ENCODE peak calls at places on chromosome 22, in six cellular contexts. One of them, this sample, is unnamed.
A peak's percentile ranks its signal among the peaks of the same experiment; 100 is the strongest.

GRCh38 chr22:31291716-31292644 is at the start of gene PIK3IP1:
- DNase-seq in A549: peak; percentile 79
- DNase-seq in IMR-90: peak; percentile 91
- DNase-seq in HepG2: peak; percentile 77
- DNase-seq in prostate gland: peak; percentile 91
- DNase-seq in Peyer's patch: peak; percentile 88
- DNase-seq in this sample: peak; percentile 50

GRCh38 chr22:25027959-25028840 is 75.7 kb downstream of the KIAA1671 start:
- DNase-seq in A549: peak; percentile 59
- DNase-seq in IMR-90: no peak
- DNase-seq in HepG2: no peak
- DNase-seq in prostate gland: no peak
- DNase-seq in Peyer's patch: peak; percentile 66
- DNase-seq in this sample: no peak

GRCh38 chr22:47602732-47603131 is 840.3 kb downstream of the TBC1D22A start:
- DNase-seq in A549: no peak
- DNase-seq in IMR-90: no peak
- DNase-seq in HepG2: no peak
- DNase-seq in prostate gland: no peak
- DNase-seq in Peyer's patch: no peak
- DNase-seq in this sample: no peak

GRCh38 chr22:48704335-48704734 is 1123.3 kb downstream of the BRD1 start:
- DNase-seq in A549: no peak
- DNase-seq in IMR-90: no peak
- DNase-seq in HepG2: no peak
- DNase-seq in prostate gland: no peak
- DNase-seq in Peyer's patch: peak; percentile 26
- DNase-seq in this sample: no peak

GRCh38 chr22:29503811-29504372 is 23.9 kb downstream of the NEFH start:
- DNase-seq in A549: peak; percentile 45
- DNase-seq in IMR-90: peak; percentile 79
- DNase-seq in HepG2: no peak
- DNase-seq in prostate gland: peak; percentile 39
- DNase-seq in Peyer's patch: no peak
- DNase-seq in this sample: no peak

GRCh38 chr22:22928666-22929380 is 41.2 kb downstream of the IGLL5 start:
- DNase-seq in A549: no peak
- DNase-seq in IMR-90: peak; percentile 16
- DNase-seq in HepG2: no peak
- DNase-seq in prostate gland: no peak
- DNase-seq in Peyer's patch: no peak
- DNase-seq in this sample: peak; percentile 19

GRCh38 chr22:50045211-50046018 is 12.7 kb downstream of the TTLL8 start:
- DNase-seq in A549: no peak
- DNase-seq in IMR-90: no peak
- DNase-seq in HepG2: no peak
- DNase-seq in prostate gland: no peak
- DNase-seq in Peyer's patch: no peak
- DNase-seq in this sample: no peak

GRCh38 chr22:24514241-24515024 is 19.3 kb downstream of the UPB1 start:
- DNase-seq in A549: no peak
- DNase-seq in IMR-90: no peak
- DNase-seq in HepG2: peak; percentile 76
- DNase-seq in prostate gland: no peak
- DNase-seq in Peyer's patch: peak; percentile 62
- DNase-seq in this sample: no peak

GRCh38 chr22:31343235-31344191 is 2.6 kb downstream of the PATZ1 start:
- DNase-seq in A549: no peak
- DNase-seq in IMR-90: peak; percentile 26
- DNase-seq in HepG2: no peak
- DNase-seq in prostate gland: peak; percentile 89
- DNase-seq in Peyer's patch: peak; percentile 72
- DNase-seq in this sample: no peak

GRCh38 chr22:37165940-37166674 is 16.4 kb upstream of the IL2RB start:
- DNase-seq in A549: no peak
- DNase-seq in IMR-90: no peak
- DNase-seq in HepG2: no peak
- DNase-seq in prostate gland: no peak
- DNase-seq in Peyer's patch: no peak
- DNase-seq in this sample: no peak

GRCh38 chr22:30295576-30295975 is 6.3 kb upstream of the CASTOR1 start:
- DNase-seq in A549: no peak
- DNase-seq in IMR-90: no peak
- DNase-seq in HepG2: no peak
- DNase-seq in prostate gland: no peak
- DNase-seq in Peyer's patch: no peak
- DNase-seq in this sample: no peak

GRCh38 chr22:28958611-28959010 is 75.2 kb downstream of the ZNRF3 start:
- DNase-seq in A549: no peak
- DNase-seq in IMR-90: peak; percentile 52
- DNase-seq in HepG2: no peak
- DNase-seq in prostate gland: no peak
- DNase-seq in Peyer's patch: no peak
- DNase-seq in this sample: no peak

GRCh38 chr22:32585737-32586136 is 111.1 kb downstream of the FBXO7 start:
- DNase-seq in A549: no peak
- DNase-seq in IMR-90: no peak
- DNase-seq in HepG2: no peak
- DNase-seq in prostate gland: no peak
- DNase-seq in Peyer's patch: no peak
- DNase-seq in this sample: no peak

GRCh38 chr22:44894782-44895181 is 115.0 kb downstream of the PHF21B start:
- DNase-seq in A549: no peak
- DNase-seq in IMR-90: no peak
- DNase-seq in HepG2: no peak
- DNase-seq in prostate gland: no peak
- DNase-seq in Peyer's patch: no peak
- DNase-seq in this sample: no peak

GRCh38 chr22:30317778-30318177 is 9.0 kb downstream of the TBC1D10A start:
- DNase-seq in A549: no peak
- DNase-seq in IMR-90: no peak
- DNase-seq in HepG2: no peak
- DNase-seq in prostate gland: no peak
- DNase-seq in Peyer's patch: no peak
- DNase-seq in this sample: no peak

GRCh38 chr22:26907366-26907765 is 250.0 kb downstream of the MIAT start:
- DNase-seq in A549: no peak
- DNase-seq in IMR-90: no peak
- DNase-seq in HepG2: no peak
- DNase-seq in prostate gland: no peak
- DNase-seq in Peyer's patch: no peak
- DNase-seq in this sample: no peak

GRCh38 chr22:42078469-42079318 is 806 bp upstream of the SMDT1 start:
- DNase-seq in A549: no peak
- DNase-seq in IMR-90: no peak
- DNase-seq in HepG2: no peak
- DNase-seq in prostate gland: peak; percentile 32
- DNase-seq in Peyer's patch: no peak
- DNase-seq in this sample: no peak

GRCh38 chr22:38104084-38104483 is 6.4 kb downstream of the BAIAP2L2 start:
- DNase-seq in A549: peak; percentile 50
- DNase-seq in IMR-90: peak; percentile 11
- DNase-seq in HepG2: no peak
- DNase-seq in prostate gland: no peak
- DNase-seq in Peyer's patch: no peak
- DNase-seq in this sample: no peak

GRCh38 chr22:22770280-22770871 is 117.2 kb upstream of the IGLL5 start:
- DNase-seq in A549: peak; percentile 30
- DNase-seq in IMR-90: no peak
- DNase-seq in HepG2: peak; percentile 30
- DNase-seq in prostate gland: peak; percentile 14
- DNase-seq in Peyer's patch: peak; percentile 82
- DNase-seq in this sample: peak; percentile 10

GRCh38 chr22:29689872-29690213 is 30.0 kb upstream of the CABP7 start:
- DNase-seq in A549: peak; percentile 30
- DNase-seq in IMR-90: peak; percentile 55
- DNase-seq in HepG2: peak; percentile 24
- DNase-seq in prostate gland: peak; percentile 49
- DNase-seq in Peyer's patch: peak; percentile 73
- DNase-seq in this sample: no peak

GRCh38 chr22:46892866-46893265 is 130.4 kb downstream of the TBC1D22A start:
- DNase-seq in A549: no peak
- DNase-seq in IMR-90: no peak
- DNase-seq in HepG2: no peak
- DNase-seq in prostate gland: no peak
- DNase-seq in Peyer's patch: no peak
- DNase-seq in this sample: no peak

GRCh38 chr22:28297504-28297903 is 378.4 kb upstream of the PITPNB start:
- DNase-seq in A549: no peak
- DNase-seq in IMR-90: peak; percentile 2
- DNase-seq in HepG2: no peak
- DNase-seq in prostate gland: no peak
- DNase-seq in Peyer's patch: no peak
- DNase-seq in this sample: no peak

GRCh38 chr22:48351376-48352085 is 1476.1 kb downstream of the BRD1 start:
- DNase-seq in A549: no peak
- DNase-seq in IMR-90: no peak
- DNase-seq in HepG2: no peak
- DNase-seq in prostate gland: no peak
- DNase-seq in Peyer's patch: peak; percentile 15
- DNase-seq in this sample: no peak

DNA sequence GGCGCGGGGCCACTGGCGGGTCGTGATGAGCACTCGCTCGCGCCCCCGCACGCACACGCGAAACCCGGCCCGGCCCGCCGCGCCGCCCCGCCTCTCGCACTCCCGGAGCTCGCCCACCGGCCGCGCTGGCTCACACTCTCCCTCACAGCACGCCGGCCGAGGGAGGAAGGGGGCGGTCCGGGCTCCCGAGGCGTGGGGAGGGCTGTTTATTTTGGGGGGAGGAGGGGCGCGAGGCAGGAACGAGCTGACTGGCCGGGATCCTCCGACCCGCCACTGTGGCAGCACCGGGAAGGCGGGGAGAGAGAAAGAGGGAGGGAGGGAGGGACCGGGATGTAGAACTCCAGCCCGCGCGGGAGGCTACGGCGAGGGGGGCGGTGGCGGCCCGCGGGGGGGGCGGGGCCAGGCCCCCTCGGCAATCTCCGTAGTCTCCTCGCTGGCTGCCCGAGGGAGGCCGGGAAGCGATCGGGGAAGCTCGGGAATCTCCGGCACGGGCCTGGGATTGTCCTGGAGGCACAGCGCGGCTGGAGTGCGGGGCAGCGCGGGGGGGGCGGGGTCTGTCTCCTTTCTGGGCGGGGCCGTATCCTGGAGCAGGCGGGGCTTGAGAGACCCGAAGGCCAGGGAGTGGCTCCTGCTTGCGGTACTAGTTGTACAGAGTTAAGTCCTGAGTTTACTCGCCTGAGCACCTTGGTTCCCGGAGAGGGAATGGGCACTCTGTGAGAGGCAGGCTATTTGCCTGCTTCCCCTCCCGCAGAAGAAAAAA is at the start of gene RBFOX2:
- DNase-seq in A549: peak; percentile 91
- DNase-seq in IMR-90: peak; percentile 95
- DNase-seq in HepG2: peak; percentile 91
- DNase-seq in prostate gland: peak; percentile 97
- DNase-seq in Peyer's patch: peak; percentile 99
- DNase-seq in this sample: peak; percentile 80
- TF ChIP-seq POLR2A in A549: peak; percentile 48
- TF ChIP-seq POLR2A in IMR-90: peak; percentile 52
- TF ChIP-seq POLR2A in HepG2: peak; percentile 81
- TF ChIP-seq POLR2A in prostate gland: peak; percentile 55
- TF ChIP-seq POLR2A in Peyer's patch: no peak
- TF ChIP-seq POLR2A in this sample: peak; percentile 48

DNA sequence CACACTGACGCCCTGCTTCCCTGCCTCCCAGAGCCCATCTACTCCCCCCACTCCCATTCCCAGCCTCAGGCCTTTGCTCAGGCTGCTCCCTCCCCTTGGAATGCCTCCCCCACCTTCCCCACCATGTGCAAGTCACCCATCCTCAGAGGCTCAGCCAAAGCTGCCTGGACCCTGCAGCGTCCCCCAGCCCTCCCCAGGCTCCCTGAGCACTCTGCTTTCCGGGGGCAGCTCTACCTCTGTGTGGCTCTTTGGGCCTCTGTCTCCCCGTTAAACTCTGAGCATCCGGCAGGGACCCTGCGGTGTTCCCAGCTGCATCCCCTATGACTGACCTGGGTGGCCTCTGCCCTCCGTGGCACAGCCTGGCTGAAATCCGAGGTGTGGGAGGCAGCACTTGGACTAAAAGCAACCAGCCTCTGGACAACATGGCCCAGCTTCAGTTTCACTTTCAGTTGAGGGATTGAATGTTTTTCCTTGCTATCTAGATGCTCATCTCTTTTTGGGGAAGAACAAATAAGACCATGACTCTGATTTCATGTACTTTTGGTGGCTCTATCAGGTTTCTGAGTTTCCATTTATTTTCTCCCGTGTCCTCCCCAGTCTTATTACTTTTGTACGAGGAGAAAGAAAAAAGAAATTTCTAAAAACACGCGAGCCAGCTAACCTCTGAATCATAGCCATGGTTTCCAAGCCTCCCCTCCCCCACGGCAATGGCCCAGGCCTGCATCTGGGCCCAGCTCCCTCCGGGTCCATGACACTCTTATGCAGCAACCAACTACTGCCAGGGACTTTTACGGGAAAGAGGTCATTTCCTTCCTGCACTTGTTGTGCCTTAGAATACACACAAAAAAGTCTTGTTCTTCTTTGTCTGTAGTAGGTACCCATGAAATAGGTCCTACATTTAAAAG is 3.8 kb downstream of the APOL3 start:
- DNase-seq in A549: no peak
- DNase-seq in IMR-90: peak; percentile 77
- DNase-seq in HepG2: peak; percentile 41
- DNase-seq in prostate gland: peak; percentile 66
- DNase-seq in Peyer's patch: peak; percentile 67
- DNase-seq in this sample: peak; percentile 56
- TF ChIP-seq POLR2A in A549: no peak
- TF ChIP-seq POLR2A in IMR-90: no peak
- TF ChIP-seq POLR2A in HepG2: peak; percentile 34
- TF ChIP-seq POLR2A in prostate gland: no peak
- TF ChIP-seq POLR2A in Peyer's patch: no peak
- TF ChIP-seq POLR2A in this sample: no peak

GRCh38 chr22:40215266-40215665 is 37.5 kb downstream of the TNRC6B start:
- DNase-seq in A549: no peak
- DNase-seq in IMR-90: no peak
- DNase-seq in HepG2: no peak
- DNase-seq in prostate gland: no peak
- DNase-seq in Peyer's patch: no peak
- DNase-seq in this sample: no peak
- TF ChIP-seq POLR2A in A549: no peak
- TF ChIP-seq POLR2A in IMR-90: no peak
- TF ChIP-seq POLR2A in HepG2: no peak
- TF ChIP-seq POLR2A in prostate gland: no peak
- TF ChIP-seq POLR2A in Peyer's patch: no peak
- TF ChIP-seq POLR2A in this sample: no peak

DNA sequence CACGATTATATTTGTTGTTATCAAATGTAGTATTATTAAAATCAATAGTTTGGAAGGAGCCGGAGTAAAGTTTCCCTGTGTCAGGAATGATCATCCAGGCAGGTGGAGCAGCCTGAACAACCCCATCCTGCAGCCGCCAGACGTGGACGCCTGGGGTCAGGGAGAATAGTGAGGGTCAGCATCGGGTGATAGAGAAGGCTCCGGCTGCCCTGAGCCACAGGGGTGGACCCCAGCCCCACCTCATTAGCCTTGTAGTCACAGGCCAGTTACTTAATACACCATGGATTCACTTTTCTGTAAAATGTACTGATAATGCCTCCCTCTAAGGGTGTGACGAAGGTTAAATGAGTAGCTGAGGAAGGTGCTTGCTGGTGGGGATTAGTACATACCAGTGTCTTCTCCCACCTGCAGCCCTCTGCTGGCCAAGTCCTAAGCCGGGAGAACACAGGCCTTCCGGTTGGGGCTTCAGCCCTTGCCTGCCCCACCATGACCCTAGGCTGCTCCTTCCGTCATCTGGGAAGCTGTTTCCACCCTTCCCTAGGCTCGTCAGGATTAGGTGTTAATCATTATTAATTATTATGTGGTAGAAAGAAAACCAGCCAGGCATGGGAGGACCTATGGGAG is 14.9 kb downstream of the TMEM121B start:
- DNase-seq in A549: no peak
- DNase-seq in IMR-90: no peak
- DNase-seq in HepG2: no peak
- DNase-seq in prostate gland: no peak
- DNase-seq in Peyer's patch: no peak
- DNase-seq in this sample: no peak
- TF ChIP-seq POLR2A in A549: no peak
- TF ChIP-seq POLR2A in IMR-90: no peak
- TF ChIP-seq POLR2A in HepG2: no peak
- TF ChIP-seq POLR2A in prostate gland: no peak
- TF ChIP-seq POLR2A in Peyer's patch: no peak
- TF ChIP-seq POLR2A in this sample: no peak